ENCODE peak calls at places on chromosomes 2 and 18, in seven cellular contexts. O is activated CD4-positive, alpha-beta T cell treated with anti-CD3 and anti-CD28 coated beads for 4 hours; I is AG08395; D is osteocyte; W is endothelial cell; A is stimulated activated CD4-positive, alpha-beta T cell treated with anti-CD3 and anti-CD28 coated beads, Interleukin-2, amount 100 ng/mL, for 48 hours; C is memory B cell. H is an unnamed sample.

GRCh38 chr2:136527560-136527959 is 237.8 kb upstream of the THSD7B start:
- DNase-seq in A (peak), I (no peak), O (no peak), D (no peak), C (no peak), W (peak), H (no peak)

GRCh38 chr18:61894751-61895524 is 2.1 kb upstream of the RNF152 start:
- DNase-seq in C (no peak), O (no peak), D (no peak), I (peak), W (no peak), A (no peak), H (no peak)

GRCh38 chr2:105385703-105386540 is 12.9 kb downstream of the FHL2 start:
- DNase-seq in O (no peak), W (no peak), I (no peak), A (no peak), C (no peak), D (no peak), H (peak)

GRCh38 chr2:216283038-216283900 is 89.0 kb downstream of the MARCHF4 start:
- DNase-seq in A (peak), I (no peak), C (no peak), D (no peak), W (peak), O (no peak), H (peak)

GRCh38 chr2:102050854-102051391 is 59.2 kb downstream of the IL1R2 start:
- DNase-seq in W (no peak), I (peak), O (no peak), D (no peak), C (no peak), A (no peak), H (peak)

GRCh38 chr2:240567872-240568677 is at the start of gene RNPEPL1:
- DNase-seq in W (peak), D (peak), I (peak), O (peak), A (no peak), C (peak), H (peak)

GRCh38 chr2:189599245-189599644 is 18.7 kb upstream of the SLC40A1 start:
- DNase-seq in I (no peak), A (no peak), W (no peak), D (no peak), C (no peak), O (no peak), H (no peak)

GRCh38 chr2:14700753-14701152 is 68.2 kb downstream of the LRATD1 start:
- DNase-seq in W (no peak), C (no peak), I (peak), O (no peak), A (no peak), D (no peak), H (no peak)

GRCh38 chr2:11753452-11753885 is 7.0 kb downstream of the LPIN1 start:
- DNase-seq in A (no peak), C (peak), W (no peak), O (peak), I (no peak), D (no peak), H (peak)

GRCh38 chr2:58973831-58974281 is 732.7 kb upstream of the FANCL start:
- DNase-seq in C (no peak), W (no peak), I (no peak), A (no peak), O (no peak), D (no peak), H (no peak)

GRCh38 chr2:30756051-30756719 is 51.1 kb downstream of the CAPN13 start:
- DNase-seq in O (no peak), A (no peak), W (no peak), I (peak), D (no peak), C (no peak), H (no peak)

GRCh38 chr2:61962095-61962984 is 56.9 kb downstream of the COMMD1 start:
- DNase-seq in C (no peak), O (no peak), I (no peak), W (no peak), A (no peak), D (no peak), H (peak)

GRCh38 chr18:31513189-31513907 is 15.4 kb downstream of the DSG2 start:
- DNase-seq in A (no peak), W (no peak), O (no peak), D (no peak), I (no peak), C (no peak), H (no peak)

GRCh38 chr2:64865073-64865830 is 123.9 kb upstream of the SLC1A4 start:
- DNase-seq in O (peak), W (peak), A (peak), D (peak), I (peak), C (peak), H (peak)

GRCh38 chr18:80140455-80140985 is 31.5 kb downstream of the ADNP2 start:
- DNase-seq in C (no peak), D (no peak), I (no peak), O (no peak), W (no peak), A (no peak), H (no peak)

GRCh38 chr18:76573325-76574025 is 78.4 kb upstream of the ZNF516 start:
- DNase-seq in W (no peak), I (peak), D (no peak), O (no peak), A (no peak), C (no peak), H (no peak)

H was measured in left colon.